ENCODE peak calls at places on chromosomes 4 and X, in eight cellular contexts. One of them, this sample, is unnamed.

GRCh38 chr4:188439641-188440311 is 300.5 kb downstream of the TRIML1 start:
- DNase-seq in PC-9: no peak
- DNase-seq in thyroid gland: no peak
- DNase-seq in fibroblast of lung: peak
- DNase-seq in tibial artery: no peak
- DNase-seq in SK-N-SH: peak
- DNase-seq in IMR-90: peak
- DNase-seq in GM12865: no peak
- DNase-seq in this sample: no peak

GRCh38 chr4:39785031-39785430 is 87.1 kb downstream of the UBE2K start:
- DNase-seq in IMR-90: no peak
- DNase-seq in fibroblast of lung: no peak
- DNase-seq in thyroid gland: no peak
- DNase-seq in SK-N-SH: no peak
- DNase-seq in PC-9: no peak
- DNase-seq in tibial artery: no peak
- DNase-seq in GM12865: no peak
- DNase-seq in this sample: no peak

GRCh38 chrX:54358424-54359211 is 772 bp upstream of the WNK3 start:
- DNase-seq in SK-N-SH: peak
- DNase-seq in PC-9: no peak
- DNase-seq in tibial artery: peak
- DNase-seq in GM12865: no peak
- DNase-seq in thyroid gland: peak
- DNase-seq in fibroblast of lung: peak
- DNase-seq in IMR-90: peak
- DNase-seq in this sample: peak

GRCh38 chr4:16082424-16083216 is 1.2 kb downstream of the PROM1 start:
- DNase-seq in thyroid gland: peak
- DNase-seq in fibroblast of lung: no peak
- DNase-seq in PC-9: no peak
- DNase-seq in IMR-90: no peak
- DNase-seq in tibial artery: no peak
- DNase-seq in GM12865: no peak
- DNase-seq in SK-N-SH: peak
- DNase-seq in this sample: peak

GRCh38 chr4:185865901-185866328 is 53.9 kb upstream of the SORBS2 start:
- DNase-seq in PC-9: peak
- DNase-seq in thyroid gland: peak
- DNase-seq in fibroblast of lung: peak
- DNase-seq in SK-N-SH: no peak
- DNase-seq in tibial artery: no peak
- DNase-seq in IMR-90: peak
- DNase-seq in GM12865: no peak
- DNase-seq in this sample: no peak

GRCh38 chrX:116204947-116205346 is 34.4 kb downstream of the AGTR2 start:
- DNase-seq in tibial artery: no peak
- DNase-seq in IMR-90: no peak
- DNase-seq in thyroid gland: no peak
- DNase-seq in GM12865: peak
- DNase-seq in PC-9: no peak
- DNase-seq in SK-N-SH: peak
- DNase-seq in fibroblast of lung: peak
- DNase-seq in this sample: no peak

GRCh38 chr4:36168127-36168898 is 76.0 kb downstream of the ARAP2 start:
- DNase-seq in GM12865: no peak
- DNase-seq in fibroblast of lung: peak
- DNase-seq in SK-N-SH: no peak
- DNase-seq in tibial artery: no peak
- DNase-seq in IMR-90: peak
- DNase-seq in thyroid gland: no peak
- DNase-seq in PC-9: no peak
- DNase-seq in this sample: no peak

GRCh38 chr4:8544741-8545438 is 35.3 kb upstream of the GPR78 start:
- DNase-seq in thyroid gland: no peak
- DNase-seq in IMR-90: no peak
- DNase-seq in GM12865: no peak
- DNase-seq in PC-9: no peak
- DNase-seq in tibial artery: no peak
- DNase-seq in fibroblast of lung: no peak
- DNase-seq in SK-N-SH: no peak
- DNase-seq in this sample: no peak

GRCh38 chrX:119389214-119389613 is 9.9 kb upstream of the SLC25A43 start:
- DNase-seq in tibial artery: no peak
- DNase-seq in thyroid gland: no peak
- DNase-seq in GM12865: no peak
- DNase-seq in PC-9: no peak
- DNase-seq in SK-N-SH: no peak
- DNase-seq in IMR-90: no peak
- DNase-seq in fibroblast of lung: no peak
- DNase-seq in this sample: no peak

GRCh38 chrX:23732704-23733103 is 10.4 kb downstream of the ACOT9 start:
- DNase-seq in tibial artery: no peak
- DNase-seq in thyroid gland: no peak
- DNase-seq in SK-N-SH: no peak
- DNase-seq in GM12865: peak
- DNase-seq in fibroblast of lung: no peak
- DNase-seq in PC-9: no peak
- DNase-seq in IMR-90: no peak
- DNase-seq in this sample: no peak

GRCh38 chrX:18410038-18410437 is 15.4 kb upstream of the CDKL5 start:
- DNase-seq in thyroid gland: peak
- DNase-seq in PC-9: no peak
- DNase-seq in IMR-90: peak
- DNase-seq in fibroblast of lung: peak
- DNase-seq in GM12865: peak
- DNase-seq in tibial artery: no peak
- DNase-seq in SK-N-SH: peak
- DNase-seq in this sample: peak

DNA sequence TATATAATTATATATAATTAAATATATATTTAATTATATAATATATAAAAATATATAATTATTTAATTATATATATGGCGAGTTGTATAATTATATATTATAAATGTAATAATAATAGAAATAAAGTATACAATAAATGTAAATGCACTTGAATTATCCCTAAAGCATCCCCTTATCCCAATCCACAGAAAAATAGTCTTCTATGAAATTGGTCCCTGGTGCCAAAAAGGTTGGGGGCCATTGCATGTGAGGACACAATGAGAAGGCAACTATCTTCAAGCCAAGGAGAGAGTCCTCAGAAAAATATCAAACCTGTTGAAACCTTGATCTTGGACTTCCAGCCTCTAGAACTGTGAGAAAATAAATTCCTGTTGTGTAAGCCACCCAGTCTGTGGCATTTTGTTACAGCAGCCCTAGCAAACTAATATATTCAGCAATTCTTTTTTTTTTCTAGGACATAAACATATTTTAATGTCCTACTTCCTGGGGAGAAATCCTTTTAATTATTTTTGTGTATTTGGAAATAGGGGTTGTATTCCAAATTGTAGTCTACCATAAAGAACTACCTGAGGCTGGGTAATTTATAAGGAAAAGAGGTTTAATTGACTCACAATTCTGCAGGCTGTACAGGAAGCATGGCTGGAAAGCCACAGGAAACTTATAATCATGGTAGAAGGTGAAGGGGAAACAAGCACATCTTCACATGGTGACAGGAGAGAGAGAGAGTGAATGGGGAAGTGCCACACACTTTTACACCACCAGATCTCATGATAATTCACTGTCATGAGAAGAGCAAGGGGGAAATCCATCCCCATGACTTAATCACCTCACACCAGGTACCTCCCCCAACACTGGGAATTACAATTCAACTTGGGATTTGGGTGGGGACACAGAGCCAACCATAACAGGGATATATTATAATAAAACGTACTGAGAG is 22.9 kb upstream of the CXCL2 start:
- DNase-seq in IMR-90: no peak
- DNase-seq in GM12865: no peak
- DNase-seq in SK-N-SH: no peak
- DNase-seq in thyroid gland: no peak
- DNase-seq in fibroblast of lung: no peak
- DNase-seq in tibial artery: no peak
- DNase-seq in PC-9: no peak
- DNase-seq in this sample: no peak
- H3K4me3 ChIP-seq in IMR-90: no peak
- H3K4me3 ChIP-seq in GM12865: no peak
- H3K4me3 ChIP-seq in SK-N-SH: no peak
- H3K4me3 ChIP-seq in thyroid gland: no peak
- H3K4me3 ChIP-seq in fibroblast of lung: no peak
- H3K4me3 ChIP-seq in tibial artery: no peak
- H3K4me3 ChIP-seq in PC-9: no peak
- H3K4me3 ChIP-seq in this sample: no peak

GRCh38 chr4:14403132-14403531 is 599.1 kb upstream of the CPEB2 start:
- DNase-seq in PC-9: no peak
- DNase-seq in tibial artery: no peak
- DNase-seq in IMR-90: no peak
- DNase-seq in thyroid gland: no peak
- DNase-seq in fibroblast of lung: no peak
- DNase-seq in GM12865: no peak
- DNase-seq in SK-N-SH: no peak
- DNase-seq in this sample: no peak
- H3K4me3 ChIP-seq in PC-9: no peak
- H3K4me3 ChIP-seq in tibial artery: no peak
- H3K4me3 ChIP-seq in IMR-90: no peak
- H3K4me3 ChIP-seq in thyroid gland: no peak
- H3K4me3 ChIP-seq in fibroblast of lung: no peak
- H3K4me3 ChIP-seq in GM12865: no peak
- H3K4me3 ChIP-seq in SK-N-SH: no peak
- H3K4me3 ChIP-seq in this sample: no peak

GRCh38 chr4:184688447-184688846 is 38.9 kb downstream of the PRIMPOL start:
- DNase-seq in IMR-90: peak
- DNase-seq in fibroblast of lung: peak
- DNase-seq in GM12865: no peak
- DNase-seq in PC-9: peak
- DNase-seq in SK-N-SH: no peak
- DNase-seq in tibial artery: no peak
- DNase-seq in thyroid gland: no peak
- DNase-seq in this sample: no peak

GRCh38 chr4:184695178-184695896 is 38.6 kb downstream of the CENPU start:
- DNase-seq in IMR-90: peak
- DNase-seq in fibroblast of lung: peak
- DNase-seq in GM12865: no peak
- DNase-seq in SK-N-SH: no peak
- DNase-seq in PC-9: no peak
- DNase-seq in thyroid gland: no peak
- DNase-seq in tibial artery: no peak
- DNase-seq in this sample: no peak

GRCh38 chr4:184694412-184694956 is 39.4 kb downstream of the CENPU start:
- DNase-seq in thyroid gland: no peak
- DNase-seq in PC-9: no peak
- DNase-seq in fibroblast of lung: no peak
- DNase-seq in IMR-90: no peak
- DNase-seq in SK-N-SH: no peak
- DNase-seq in tibial artery: no peak
- DNase-seq in GM12865: no peak
- DNase-seq in this sample: no peak

GRCh38 chr4:184689681-184690080 is 40.1 kb downstream of the PRIMPOL start:
- DNase-seq in thyroid gland: no peak
- DNase-seq in SK-N-SH: no peak
- DNase-seq in fibroblast of lung: no peak
- DNase-seq in GM12865: no peak
- DNase-seq in tibial artery: no peak
- DNase-seq in PC-9: no peak
- DNase-seq in IMR-90: no peak
- DNase-seq in this sample: no peak

GRCh38 chr4:184693056-184693455 is 40.8 kb downstream of the CENPU start:
- DNase-seq in tibial artery: no peak
- DNase-seq in fibroblast of lung: peak
- DNase-seq in thyroid gland: no peak
- DNase-seq in IMR-90: peak
- DNase-seq in PC-9: no peak
- DNase-seq in SK-N-SH: no peak
- DNase-seq in GM12865: no peak
- DNase-seq in this sample: no peak
- H3K4me3 ChIP-seq in tibial artery: no peak
- H3K4me3 ChIP-seq in fibroblast of lung: no peak
- H3K4me3 ChIP-seq in thyroid gland: no peak
- H3K4me3 ChIP-seq in IMR-90: no peak
- H3K4me3 ChIP-seq in PC-9: no peak
- H3K4me3 ChIP-seq in SK-N-SH: no peak
- H3K4me3 ChIP-seq in GM12865: no peak
- H3K4me3 ChIP-seq in this sample: no peak

GRCh38 chr4:123403205-123403604 is 6.6 kb downstream of the SPRY1 start:
- DNase-seq in thyroid gland: no peak
- DNase-seq in GM12865: no peak
- DNase-seq in tibial artery: no peak
- DNase-seq in SK-N-SH: no peak
- DNase-seq in fibroblast of lung: no peak
- DNase-seq in PC-9: no peak
- DNase-seq in IMR-90: no peak
- DNase-seq in this sample: no peak

GRCh38 chr4:123398151-123398802 is 1.7 kb downstream of the SPRY1 start:
- DNase-seq in PC-9: peak
- DNase-seq in tibial artery: peak
- DNase-seq in thyroid gland: peak
- DNase-seq in SK-N-SH: peak
- DNase-seq in IMR-90: peak
- DNase-seq in GM12865: peak
- DNase-seq in fibroblast of lung: peak
- DNase-seq in this sample: peak

GRCh38 chr4:123399638-123400358 is 3.2 kb downstream of the SPRY1 start:
- DNase-seq in GM12865: peak
- DNase-seq in SK-N-SH: no peak
- DNase-seq in thyroid gland: no peak
- DNase-seq in IMR-90: no peak
- DNase-seq in PC-9: no peak
- DNase-seq in fibroblast of lung: peak
- DNase-seq in tibial artery: no peak
- DNase-seq in this sample: no peak

GRCh38 chr4:123398803-123399637 is 2.4 kb downstream of the SPRY1 start:
- DNase-seq in thyroid gland: peak
- DNase-seq in PC-9: peak
- DNase-seq in SK-N-SH: peak
- DNase-seq in tibial artery: peak
- DNase-seq in IMR-90: peak
- DNase-seq in fibroblast of lung: peak
- DNase-seq in GM12865: peak
- DNase-seq in this sample: peak

DNA sequence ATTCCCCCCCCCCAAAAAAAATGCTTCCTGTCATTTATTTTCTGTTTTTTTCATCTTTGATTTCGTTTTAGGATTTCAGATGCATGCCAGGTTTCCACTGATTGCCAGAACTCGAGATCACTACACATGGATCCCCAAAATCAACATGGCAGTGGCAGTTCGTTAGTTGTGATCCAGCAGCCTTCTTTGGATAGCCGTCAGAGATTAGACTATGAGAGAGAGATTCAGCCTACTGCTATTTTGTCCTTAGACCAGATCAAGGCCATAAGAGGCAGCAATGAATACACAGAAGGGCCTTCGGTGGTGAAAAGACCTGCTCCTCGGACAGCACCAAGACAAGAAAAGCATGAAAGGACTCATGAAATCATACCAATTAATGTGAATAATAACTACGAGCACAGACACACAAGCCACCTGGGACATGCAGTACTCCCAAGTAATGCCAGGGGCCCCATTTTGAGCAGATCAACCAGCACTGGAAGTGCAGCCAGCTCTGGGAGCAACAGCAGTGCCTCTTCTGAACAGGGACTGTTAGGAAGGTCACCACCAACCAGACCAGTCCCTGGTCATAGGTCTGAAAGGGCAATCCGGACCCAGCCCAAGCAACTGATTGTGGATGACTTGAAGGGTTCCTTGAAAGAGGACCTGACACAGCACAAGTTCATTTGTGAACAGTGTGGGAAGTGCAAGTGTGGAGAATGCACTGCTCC is 5.0 kb downstream of the SPRY1 start:
- DNase-seq in GM12865: no peak
- DNase-seq in thyroid gland: no peak
- DNase-seq in SK-N-SH: no peak
- DNase-seq in IMR-90: no peak
- DNase-seq in tibial artery: no peak
- DNase-seq in PC-9: no peak
- DNase-seq in fibroblast of lung: no peak
- DNase-seq in this sample: no peak
- H3K4me3 ChIP-seq in GM12865: no peak
- H3K4me3 ChIP-seq in thyroid gland: no peak
- H3K4me3 ChIP-seq in SK-N-SH: peak
- H3K4me3 ChIP-seq in IMR-90: no peak
- H3K4me3 ChIP-seq in tibial artery: peak
- H3K4me3 ChIP-seq in PC-9: peak
- H3K4me3 ChIP-seq in fibroblast of lung: peak
- H3K4me3 ChIP-seq in this sample: no peak